ENCODE peak calls at places on chromosomes 6 and 20, in six cellular contexts. I is stomach, X is RWPE2, L is A549, C is DND-41, A is heart right ventricle. V is an unnamed sample.

GRCh38 chr6:1761472-1761871 is 151.8 kb downstream of the FOXC1 start:
- DNase-seq in X (no peak), A (no peak), C (no peak), L (no peak), I (no peak), V (no peak)

GRCh38 chr6:26571592-26572296 is 25.0 kb upstream of the ABT1 start:
- DNase-seq in L (peak; percentile 90), C (no peak), X (peak; percentile 77), I (no peak), A (peak; percentile 40), V (peak; percentile 47)

GRCh38 chr6:2557181-2557720 is 193.5 kb downstream of the MYLK4 start:
- DNase-seq in I (no peak), C (no peak), X (no peak), L (no peak), A (no peak), V (no peak)

GRCh38 chr6:148450866-148451265 is 108.2 kb downstream of the SASH1 start:
- DNase-seq in X (no peak), C (no peak), L (no peak), I (no peak), A (no peak), V (no peak)

GRCh38 chr6:56356431-56356830 is 109.1 kb upstream of the COL21A1 start:
- DNase-seq in C (no peak), X (no peak), A (no peak), I (no peak), L (no peak), V (no peak)

GRCh38 chr6:3032986-3033385 is 33.3 kb downstream of the NQO2 start:
- DNase-seq in A (no peak), I (no peak), C (no peak), L (peak; percentile 42), X (no peak), V (no peak)

GRCh38 chr6:72182337-72183246 is 296.2 kb downstream of the RIMS1 start:
- DNase-seq in C (no peak), L (peak; percentile 10), A (no peak), I (peak; percentile 77), X (peak; percentile 49), V (peak; percentile 60)

GRCh38 chr20:20887593-20888272 is 175.3 kb upstream of the RALGAPA2 start:
- DNase-seq in I (no peak), A (no peak), L (no peak), C (no peak), X (no peak), V (no peak)

GRCh38 chr20:35018578-35019371 is 63.1 kb downstream of the MYH7B start:
- DNase-seq in X (no peak), A (no peak), I (no peak), C (peak; percentile 3), L (no peak), V (no peak)

GRCh38 chr20:57061058-57061900 is 205.2 kb downstream of the BMP7 start:
- DNase-seq in A (no peak), I (no peak), L (peak; percentile 47), C (peak; percentile 20), X (peak; percentile 80), V (no peak)

GRCh38 chr6:3742426-3743344 is 8.8 kb downstream of the PXDC1 start:
- DNase-seq in I (peak; percentile 94), L (peak; percentile 73), C (peak; percentile 82), X (no peak), A (peak; percentile 86), V (peak; percentile 91)

GRCh38 chr6:100116409-100117194 is 122.6 kb upstream of the MCHR2 start:
- DNase-seq in I (no peak), A (peak; percentile 29), L (peak; percentile 67), C (peak; percentile 65), X (no peak), V (peak; percentile 12)

GRCh38 chr20:21510414-21510971 is 3.4 kb downstream of the NKX2-2 start:
- DNase-seq in L (no peak), A (no peak), X (no peak), C (no peak), I (no peak), V (no peak)

GRCh38 chr20:25439328-25439727 is 31.9 kb downstream of the GINS1 start:
- DNase-seq in L (no peak), X (no peak), I (no peak), A (no peak), C (no peak), V (no peak)

GRCh38 chr6:108839068-108839467 is 9.2 kb upstream of the ARMC2 start:
- DNase-seq in X (no peak), C (no peak), A (no peak), I (no peak), L (no peak), V (no peak)

GRCh38 chr6:82178084-82178758 is 69.3 kb downstream of the IBTK start:
- DNase-seq in I (no peak), A (no peak), L (peak; percentile 13), C (no peak), X (no peak), V (no peak)

GRCh38 chr20:38147751-38148150 is 17.3 kb downstream of the TGM2 start:
- DNase-seq in X (peak; percentile 83), I (no peak), C (no peak), L (no peak), A (no peak), V (no peak)

GRCh38 chr6:29710281-29710941 is 12.8 kb upstream of the HLA-F start:
- DNase-seq in A (no peak), X (no peak), C (no peak), L (no peak), I (no peak), V (no peak)

GRCh38 chr6:22551280-22551679 is 18.1 kb upstream of the HDGFL1 start:
- DNase-seq in A (no peak), X (no peak), L (no peak), C (no peak), I (no peak), V (no peak)

GRCh38 chr6:168150551-168151444 is 71.8 kb upstream of the FRMD1 start:
- DNase-seq in A (no peak), I (no peak), L (peak; percentile 22), X (no peak), C (no peak), V (peak; percentile 33)

GRCh38 chr6:168314948-168315347 is 4.6 kb downstream of the DACT2 start:
- DNase-seq in I (no peak), C (no peak), L (peak; percentile 23), X (no peak), A (no peak), V (no peak)

GRCh38 chr6:37992749-37993148 is 173.2 kb downstream of the ZFAND3 start:
- DNase-seq in I (no peak), X (no peak), C (no peak), A (no peak), L (no peak), V (no peak)

GRCh38 chr20:63475209-63475608 is 2.8 kb upstream of the KCNQ2 start:
- DNase-seq in X (peak; percentile 89), A (no peak), C (peak; percentile 37), L (peak; percentile 52), I (no peak), V (no peak)

GRCh38 chr20:35698298-35699126 is 640 bp downstream of the NFS1 start:
- DNase-seq in X (peak; percentile 81), A (no peak), I (peak; percentile 17), C (no peak), L (no peak), V (no peak)

DNA sequence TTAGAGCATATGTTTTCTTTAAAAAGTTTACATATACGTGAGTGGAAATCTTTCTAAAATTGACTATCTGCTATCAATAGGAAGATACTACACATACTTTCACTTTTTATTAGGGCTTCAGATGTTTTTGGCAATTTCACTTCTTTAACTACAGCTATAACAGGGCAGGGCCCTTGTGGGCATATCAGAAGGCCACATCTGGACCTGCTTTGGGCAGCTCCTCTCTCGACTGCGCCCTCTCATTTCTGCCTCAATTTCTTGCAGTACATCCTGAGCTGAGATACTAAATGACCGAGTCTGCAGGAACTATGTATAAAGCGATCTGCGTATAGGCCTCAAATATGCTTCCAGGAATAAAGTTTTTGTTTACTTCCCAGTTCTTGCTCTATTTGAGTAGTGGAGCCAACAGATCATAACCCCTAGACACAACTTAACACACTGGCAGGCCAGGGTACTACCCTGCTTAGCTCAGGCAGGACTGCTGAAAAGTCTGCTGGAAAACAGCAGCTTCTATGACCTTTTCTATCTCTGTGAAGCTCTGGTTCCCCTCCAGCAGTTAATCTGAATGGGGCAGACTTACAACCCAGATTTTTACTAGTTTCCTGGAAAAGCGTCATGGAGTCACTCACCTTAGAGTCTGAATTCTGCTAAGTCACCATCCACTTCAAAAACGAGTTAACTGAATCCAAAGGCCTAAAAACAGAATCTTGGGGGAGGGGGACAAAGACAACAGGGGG is 12.7 kb downstream of the GCLC start:
- DNase-seq in A (no peak), C (no peak), L (no peak), I (no peak), X (no peak), V (no peak)
- H3K4me1 ChIP-seq in A (peaks cover 49% of the 10 kb centered on the region), C (no peaks in the 10 kb centered on the region), L (peaks cover 93% of the 10 kb centered on the region), I (peaks cover 40% of the 10 kb centered on the region), X (peaks cover 17% of the 10 kb centered on the region), V (peaks cover 23% of the 10 kb centered on the region)

GRCh38 chr6:36848658-36849441 is 9.6 kb upstream of the CPNE5 start:
- DNase-seq in L (no peak), X (no peak), I (peak; percentile 80), C (no peak), A (peak; percentile 67), V (peak; percentile 63)
- H3K4me3 ChIP-seq in L (no peak overlapping the region), X (no peak overlapping the region), I (peak overlapping the region; percentile 32), C (no peak overlapping the region), A (peak overlapping the region; percentile 23), V (no peak overlapping the region)

GRCh38 chr20:11451793-11452291 is 465.9 kb upstream of the BTBD3 start:
- DNase-seq in A (no peak), C (no peak), I (no peak), X (no peak), L (no peak), V (no peak)
- H3K4me1 ChIP-seq in A (peaks cover 37% of the 10 kb centered on the region), C (no peaks in the 10 kb centered on the region), I (no peaks in the 10 kb centered on the region), X (peaks cover 45% of the 10 kb centered on the region), L (peaks cover 48% of the 10 kb centered on the region), V (peaks cover 7% of the 10 kb centered on the region)

DNA sequence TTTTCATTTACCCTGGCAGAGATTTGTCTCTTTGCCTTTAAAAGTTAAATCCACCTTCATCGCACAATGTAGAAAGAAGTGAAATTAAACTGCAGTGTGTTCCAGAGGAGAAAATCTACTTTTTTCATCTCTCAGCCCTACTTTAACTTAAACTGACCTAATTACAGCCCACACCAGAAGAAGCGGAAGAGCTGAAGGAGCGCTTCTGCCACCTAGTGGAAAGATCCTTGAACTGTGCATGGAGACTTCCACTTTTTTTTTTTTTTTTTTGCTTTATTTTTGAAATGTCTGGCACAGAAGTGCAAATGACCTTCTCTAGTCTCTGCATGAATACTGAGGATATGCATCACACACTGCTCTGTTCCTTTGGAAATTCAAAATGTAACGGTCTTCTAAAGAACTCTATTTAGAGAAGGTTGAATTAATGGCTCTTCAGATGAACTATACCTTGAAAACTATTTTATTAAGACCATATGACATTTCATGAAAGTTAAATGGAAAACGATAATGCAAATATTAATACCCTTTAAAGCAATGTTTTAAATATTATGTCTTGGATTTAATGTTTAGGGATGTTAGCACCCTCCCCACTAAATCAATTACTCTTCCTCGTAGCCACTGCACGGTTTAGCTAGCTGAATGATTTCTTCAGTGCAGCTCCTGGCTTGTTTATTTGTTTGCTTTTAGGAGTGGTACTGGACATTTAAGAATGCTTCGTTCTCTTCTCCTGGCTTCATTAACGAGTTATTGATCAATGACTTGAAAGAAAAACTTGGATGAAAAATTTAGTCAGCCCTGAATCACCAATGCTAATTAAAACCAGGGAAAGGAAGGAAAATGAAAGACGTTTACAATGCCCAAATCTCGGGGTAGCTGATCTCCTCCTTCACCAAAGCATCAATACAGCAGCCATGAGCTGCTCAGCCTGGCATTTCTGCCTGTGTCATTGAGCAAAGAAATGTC is 569.6 kb upstream of the GJE1 start:
- DNase-seq in A (peak; percentile 72), I (peak; percentile 53), L (peak; percentile 69), C (peak; percentile 71), X (no peak), V (peak; percentile 49)
- H3K4me3 ChIP-seq in A (peak overlapping the region; percentile 41), I (peak overlapping the region; percentile 41), L (no peak overlapping the region), C (no peak overlapping the region), X (no peak overlapping the region), V (no peak overlapping the region)